ENCODE peak calls at places on chromosomes 12 and 14, in eight cellular contexts. S, Q, T, V, J, C, L and G are unnamed samples.
A peak's percentile ranks its signal among the peaks of the same experiment; 100 is the strongest.

GRCh38 chr12:57261385-57261784 is 10.4 kb upstream of the STAC3 start:
- DNase-seq in S (peak; percentile 91), Q (no peak), T (no peak), V (no peak), J (no peak), C (no peak), L (no peak), G (no peak)

GRCh38 chr14:102590667-102591099 is 1.8 kb upstream of the RCOR1 start:
- DNase-seq in S (no peak), Q (peak; percentile 74), T (no peak), V (no peak), J (no peak), C (no peak), L (peak; percentile 77), G (no peak)

GRCh38 chr12:51270847-51271518 is 768 bp upstream of the SMAGP start:
- DNase-seq in S (no peak), Q (no peak), T (no peak), V (no peak), J (no peak), C (no peak), L (no peak), G (no peak)

GRCh38 chr12:99879439-99879838 is 105.3 kb downstream of the ANKS1B start:
- DNase-seq in S (no peak), Q (no peak), T (no peak), V (no peak), J (no peak), C (no peak), L (no peak), G (no peak)

GRCh38 chr12:2179953-2180736 is 127.4 kb downstream of the CACNA1C start:
- DNase-seq in S (no peak), Q (no peak), T (no peak), V (no peak), J (peak; percentile 57), C (no peak), L (peak; percentile 90), G (peak; percentile 49)

GRCh38 chr12:268483-268840 is 5.8 kb upstream of the SLC6A13 start:
- DNase-seq in S (no peak), Q (no peak), T (no peak), V (no peak), J (no peak), C (no peak), L (no peak), G (no peak)

GRCh38 chr14:103064978-103065377 is 7.6 kb upstream of the CDC42BPB start:
- DNase-seq in S (no peak), Q (no peak), T (no peak), V (no peak), J (no peak), C (no peak), L (no peak), G (no peak)

GRCh38 chr12:3935078-3935477 is 61.9 kb upstream of the PARP11 start:
- DNase-seq in S (no peak), Q (no peak), T (no peak), V (no peak), J (no peak), C (no peak), L (no peak), G (no peak)

GRCh38 chr12:110913119-110914056 is 7.0 kb downstream of the MYL2 start:
- DNase-seq in S (no peak), Q (peak; percentile 89), T (peak; percentile 80), V (no peak), J (no peak), C (no peak), L (no peak), G (no peak)

GRCh38 chr14:75307700-75308379 is 29.2 kb downstream of the FOS start:
- DNase-seq in S (peak; percentile 32), Q (peak; percentile 86), T (peak; percentile 53), V (no peak), J (no peak), C (no peak), L (peak; percentile 94), G (no peak)

GRCh38 chr14:72741836-72742681 is 151.8 kb downstream of the DPF3 start:
- DNase-seq in S (no peak), Q (no peak), T (no peak), V (no peak), J (no peak), C (no peak), L (no peak), G (no peak)

GRCh38 chr12:89391726-89392336 is 39.5 kb upstream of the DUSP6 start:
- DNase-seq in S (no peak), Q (no peak), T (no peak), V (no peak), J (no peak), C (no peak), L (no peak), G (no peak)

GRCh38 chr14:87805315-87805723 is 187.7 kb downstream of the GALC start:
- DNase-seq in S (no peak), Q (peak; percentile 33), T (peak; percentile 40), V (no peak), J (no peak), C (no peak), L (peak; percentile 55), G (no peak)

GRCh38 chr12:94149781-94150482 is 1.6 kb downstream of the PLXNC1 start:
- DNase-seq in S (no peak), Q (no peak), T (peak; percentile 68), V (no peak), J (no peak), C (no peak), L (peak; percentile 84), G (no peak)

GRCh38 chr12:94204647-94205247 is 56.4 kb downstream of the PLXNC1 start:
- DNase-seq in S (no peak), Q (peak; percentile 67), T (peak; percentile 31), V (no peak), J (no peak), C (no peak), L (no peak), G (no peak)

GRCh38 chr12:52221912-52222457 is 11.1 kb upstream of the KRT7 start:
- DNase-seq in S (no peak), Q (peak; percentile 48), T (no peak), V (no peak), J (no peak), C (no peak), L (peak; percentile 84), G (no peak)

GRCh38 chr12:67546718-67547117 is 101.8 kb upstream of the DYRK2 start:
- DNase-seq in S (no peak), Q (no peak), T (no peak), V (no peak), J (no peak), C (no peak), L (no peak), G (no peak)

GRCh38 chr14:95340201-95340697 is 20.5 kb upstream of the CLMN start:
- DNase-seq in S (no peak), Q (no peak), T (no peak), V (no peak), J (no peak), C (no peak), L (no peak), G (no peak)

GRCh38 chr14:32202941-32203882 is at the start of gene RNU6-8:
- DNase-seq in S (peak; percentile 79), Q (peak; percentile 93), T (peak; percentile 79), V (peak; percentile 57), J (peak; percentile 69), C (peak; percentile 68), L (peak; percentile 96), G (peak; percentile 60)

GRCh38 chr14:90274808-90275454 is 18.6 kb downstream of the PSMC1 start:
- DNase-seq in S (no peak), Q (no peak), T (no peak), V (no peak), J (no peak), C (no peak), L (no peak), G (no peak)

GRCh38 chr14:93146119-93146518 is 30.4 kb upstream of the ITPK1 start:
- DNase-seq in S (no peak), Q (no peak), T (peak; percentile 51), V (no peak), J (no peak), C (no peak), L (no peak), G (no peak)

GRCh38 chr14:87449016-87449415 is 544.0 kb downstream of the GALC start:
- DNase-seq in S (no peak), Q (no peak), T (no peak), V (no peak), J (no peak), C (no peak), L (no peak), G (no peak)

GRCh38 chr14:90675399-90675798 is 140.8 kb downstream of the TTC7B start:
- DNase-seq in S (no peak), Q (no peak), T (no peak), V (no peak), J (no peak), C (no peak), L (no peak), G (no peak)

GRCh38 chr14:45998554-45998953 is 653.0 kb downstream of the RPL10L start:
- DNase-seq in S (no peak), Q (no peak), T (no peak), V (no peak), J (no peak), C (no peak), L (no peak), G (no peak)